ENCODE peak calls at places on chromosomes 7 and 10, in eight cellular contexts. X, Z, E, C, D, W, Y and H are unnamed samples.

GRCh38 chr7:139111885-139112284 is 2.4 kb upstream of the ZC3HAV1 start:
- DNase-seq in Y (no peak), E (no peak), X (no peak), D (no peak), Z (no peak), W (no peak), C (no peak), H (no peak)

GRCh38 chr10:119104653-119105024 is 726 bp downstream of the DENND10 start:
- DNase-seq in X (no peak), D (peak), Y (no peak), W (peak), Z (no peak), E (no peak), C (no peak), H (no peak)

GRCh38 chr7:33903770-33904679 is 1.3 kb upstream of the BMPER start:
- DNase-seq in E (peak), X (peak), Z (peak), C (no peak), W (no peak), D (peak), Y (no peak), H (no peak)

GRCh38 chr7:22921386-22922086 is 92.4 kb downstream of the HYCC1 start:
- DNase-seq in X (no peak), D (no peak), Z (no peak), C (no peak), Y (no peak), E (no peak), W (no peak), H (no peak)

GRCh38 chr7:1899201-1899600 is 229.1 kb downstream of the ELFN1 start:
- DNase-seq in Z (peak), W (no peak), Y (no peak), C (no peak), X (peak), E (no peak), D (peak), H (no peak)

GRCh38 chr10:90675621-90676020 is 182.2 kb downstream of the HTR7 start:
- DNase-seq in D (peak), Y (no peak), X (peak), W (peak), Z (peak), C (no peak), E (no peak), H (no peak)

GRCh38 chr7:103574536-103574935 is 128.5 kb upstream of the SLC26A5 start:
- DNase-seq in C (no peak), D (no peak), W (no peak), X (no peak), Z (no peak), Y (no peak), E (no peak), H (no peak)

GRCh38 chr7:79998343-79998742 is 136.3 kb upstream of the GNAI1 start:
- DNase-seq in E (no peak), Z (no peak), X (peak), W (no peak), Y (no peak), C (no peak), D (peak), H (no peak)

GRCh38 chr10:97724341-97724941 is 10.9 kb downstream of the MARVELD1 start:
- DNase-seq in Z (peak), D (peak), C (no peak), X (peak), W (peak), Y (no peak), E (no peak), H (no peak)

GRCh38 chr10:12726971-12727831 is 274.3 kb downstream of the CCDC3 start:
- DNase-seq in X (no peak), C (no peak), Y (no peak), E (no peak), D (peak), Z (no peak), W (no peak), H (no peak)

GRCh38 chr10:52682766-52683165 is 89.8 kb downstream of the MBL2 start:
- DNase-seq in W (no peak), E (no peak), D (no peak), Y (no peak), C (no peak), Z (no peak), X (no peak), H (no peak)

DNA sequence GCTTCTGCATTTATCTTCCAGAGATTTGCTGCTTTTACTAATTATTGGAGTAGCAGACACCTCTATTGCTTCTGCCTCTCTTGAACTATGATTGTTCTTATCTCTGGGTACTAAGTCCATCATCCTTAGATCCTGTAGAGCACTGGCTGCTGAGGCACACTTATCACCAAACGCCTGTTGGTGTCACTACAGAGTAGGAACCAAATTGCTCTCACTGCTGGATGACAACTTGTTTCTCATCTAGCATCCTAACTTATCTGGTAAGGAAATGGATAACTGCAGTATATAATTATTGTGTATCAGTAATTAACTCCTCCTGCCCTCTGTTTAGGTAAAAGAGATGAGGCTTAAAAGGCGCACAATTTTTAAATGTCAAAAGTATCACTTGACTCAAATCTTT is 1059.4 kb downstream of the NRG3 start:
- DNase-seq in D (no peak), Y (no peak), Z (no peak), X (no peak), C (no peak), W (peak), E (no peak), H (no peak)
- TF ChIP-seq CTCF in D (peak), Y (no peak), Z (no peak), X (no peak), C (no peak), W (no peak), E (no peak), H (no peak)

DNA sequence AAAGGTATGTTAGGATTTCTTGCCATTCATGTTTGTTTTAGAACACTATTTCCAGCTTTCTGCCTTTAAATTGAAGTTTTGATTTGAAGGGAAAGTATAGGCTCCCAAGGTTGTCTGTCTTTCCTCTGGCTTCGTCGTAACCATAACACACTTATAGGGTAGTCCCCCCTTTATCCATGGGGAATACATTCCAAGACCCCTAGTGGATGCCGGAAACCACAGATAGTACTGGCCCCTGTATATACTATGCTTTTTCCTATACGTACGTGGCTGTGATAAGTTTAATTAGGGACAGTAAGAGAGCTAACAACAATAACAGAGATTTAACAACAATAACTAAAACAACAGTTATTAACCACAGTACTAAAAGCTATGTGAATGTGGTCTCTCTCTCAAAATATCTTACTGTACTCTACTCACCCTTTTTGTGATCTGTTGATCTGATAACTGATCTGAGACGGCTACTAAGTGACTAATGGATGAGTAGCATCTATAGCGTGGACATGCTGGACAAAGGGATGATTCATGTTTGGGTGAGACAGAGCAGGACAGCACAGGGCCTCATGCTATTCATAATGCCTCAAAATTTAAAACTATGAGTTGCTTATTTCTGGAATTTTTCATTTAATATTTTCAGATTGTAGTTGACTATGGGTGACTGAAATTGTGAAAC is 273.1 kb downstream of the AUTS2 start:
- DNase-seq in Y (no peak), X (peak), E (no peak), D (peak), C (no peak), Z (peak), W (no peak), H (no peak)
- TF ChIP-seq CTCF in Y (no peak), X (no peak), E (no peak), D (no peak), C (no peak), Z (no peak), W (no peak), H (no peak)

GRCh38 chr7:5656233-5656632 is 125.2 kb downstream of the RNF216 start:
- DNase-seq in E (no peak), D (no peak), Z (no peak), Y (no peak), W (no peak), X (no peak), C (no peak), H (no peak)

GRCh38 chr7:5653661-5654060 is 127.8 kb downstream of the RNF216 start:
- DNase-seq in C (no peak), D (no peak), W (no peak), X (no peak), Z (no peak), Y (no peak), E (no peak), H (no peak)

GRCh38 chr7:5649658-5650057 is 131.8 kb downstream of the RNF216 start:
- DNase-seq in W (no peak), C (no peak), X (no peak), D (no peak), E (no peak), Z (no peak), Y (no peak), H (no peak)

GRCh38 chr7:5652118-5652517 is 129.3 kb downstream of the RNF216 start:
- DNase-seq in Z (no peak), X (no peak), E (no peak), W (no peak), Y (no peak), D (no peak), C (no peak), H (no peak)

GRCh38 chr7:5652829-5653228 is 128.6 kb downstream of the RNF216 start:
- DNase-seq in Y (no peak), W (no peak), Z (no peak), D (no peak), X (no peak), C (no peak), E (no peak), H (no peak)
- TF ChIP-seq CTCF in Y (no peak), W (no peak), Z (no peak), D (no peak), X (no peak), C (no peak), E (no peak), H (no peak)

DNA sequence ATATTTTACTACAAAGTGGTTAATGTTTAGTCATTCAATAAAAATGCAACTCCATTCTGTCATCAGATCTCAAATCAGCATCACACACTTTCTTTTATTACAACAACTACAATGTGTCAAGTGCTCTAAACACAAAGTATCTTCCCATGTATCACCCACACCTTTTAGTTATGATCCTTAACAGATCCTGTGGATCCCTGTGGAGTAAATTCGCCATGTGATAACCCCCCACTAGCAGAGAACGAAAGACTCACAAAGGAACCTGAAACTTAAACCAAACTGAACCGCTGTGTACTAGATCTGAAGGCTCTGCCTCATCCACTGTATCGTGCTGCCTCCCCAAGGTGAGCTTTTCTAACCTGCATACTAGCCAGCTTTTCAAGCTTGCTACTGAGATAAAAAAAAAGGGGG is 1.8 kb downstream of the DPY19L1 start:
- DNase-seq in Z (peak), E (no peak), C (no peak), W (peak), D (peak), X (peak), Y (no peak), H (no peak)
- TF ChIP-seq CTCF in Z (no peak), E (no peak), C (peak), W (peak), D (no peak), X (peak), Y (no peak), H (no peak)